ENCODE peak calls at places on chromosomes 13 and 19, in six cellular contexts. S, U, A, C, I and Y are unnamed samples.

GRCh38 chr13:44347905-44348304 is 25.7 kb upstream of the SERP2 start:
- DNase-seq in S (no peak), U (no peak), A (peak; percentile 45), C (peak; percentile 47), I (no peak), Y (no peak)

GRCh38 chr13:113969311-113969972 is 4.4 kb downstream of the C13orf46 start:
- DNase-seq in S (no peak), U (no peak), A (no peak), C (no peak), I (no peak), Y (no peak)

GRCh38 chr13:82675024-82675423 is 1207.2 kb downstream of the SLITRK1 start:
- DNase-seq in S (no peak), U (no peak), A (no peak), C (no peak), I (no peak), Y (no peak)

GRCh38 chr13:43865892-43866291 is 13.6 kb downstream of the CCDC122 start:
- DNase-seq in S (no peak), U (no peak), A (peak; percentile 74), C (no peak), I (no peak), Y (no peak)

GRCh38 chr19:49554701-49555181 is 25.6 kb downstream of the NOSIP start:
- DNase-seq in S (no peak), U (no peak), A (no peak), C (no peak), I (no peak), Y (no peak)

GRCh38 chr19:37095859-37096258 is 17.6 kb downstream of the ZNF420 start:
- DNase-seq in S (no peak), U (no peak), A (no peak), C (no peak), I (no peak), Y (no peak)

GRCh38 chr19:38693380-38694223 is 46.2 kb downstream of the ACTN4 start:
- DNase-seq in S (peak; percentile 58), U (peak; percentile 47), A (peak; percentile 59), C (no peak), I (peak; percentile 89), Y (no peak)

GRCh38 chr13:27482996-27483395 is 32.6 kb upstream of the MTIF3 start:
- DNase-seq in S (no peak), U (no peak), A (no peak), C (no peak), I (no peak), Y (no peak)

GRCh38 chr13:65913173-65913572 is 1317.0 kb downstream of the PCDH9 start:
- DNase-seq in S (peak; percentile 33), U (no peak), A (peak; percentile 88), C (no peak), I (peak; percentile 49), Y (no peak)

GRCh38 chr13:69641773-69642172 is 465.9 kb upstream of the ATXN8OS start:
- DNase-seq in S (no peak), U (no peak), A (no peak), C (no peak), I (no peak), Y (no peak)

DNA sequence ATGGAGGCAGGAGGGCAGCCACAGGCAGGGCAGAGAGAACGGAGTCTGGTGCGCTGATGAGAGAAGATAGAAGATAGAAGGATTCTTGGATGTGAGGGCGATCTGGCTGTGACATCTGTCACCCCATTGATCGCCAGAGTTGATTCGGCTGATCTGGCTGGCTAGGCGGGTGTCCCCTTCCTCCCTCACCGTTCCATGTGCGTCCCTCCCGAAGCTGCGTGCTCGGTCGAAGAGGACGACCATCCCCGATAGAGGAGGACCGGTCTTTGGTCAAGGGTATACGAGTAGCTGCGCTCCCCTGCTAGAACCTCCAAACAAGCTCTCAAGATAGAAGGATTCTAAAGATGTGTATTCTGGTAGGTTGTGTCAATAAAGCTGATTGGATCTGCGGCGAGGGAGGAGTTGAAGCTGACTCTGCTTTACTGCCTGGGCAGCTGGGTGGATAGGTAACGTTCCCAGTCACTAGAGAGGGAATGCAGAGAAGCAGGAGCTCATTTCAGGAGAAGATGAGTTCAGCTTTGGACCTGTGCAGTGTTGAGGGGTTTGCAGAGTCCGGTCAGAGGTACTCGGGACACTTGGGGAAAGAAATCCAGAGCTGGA is 5.1 kb downstream of the UBAC2 start:
- DNase-seq in S (no peak), U (no peak), A (no peak), C (no peak), I (no peak), Y (no peak)
- TF ChIP-seq CTCF in S (no peak), U (no peak), A (no peak), C (no peak), I (no peak), Y (no peak)

DNA sequence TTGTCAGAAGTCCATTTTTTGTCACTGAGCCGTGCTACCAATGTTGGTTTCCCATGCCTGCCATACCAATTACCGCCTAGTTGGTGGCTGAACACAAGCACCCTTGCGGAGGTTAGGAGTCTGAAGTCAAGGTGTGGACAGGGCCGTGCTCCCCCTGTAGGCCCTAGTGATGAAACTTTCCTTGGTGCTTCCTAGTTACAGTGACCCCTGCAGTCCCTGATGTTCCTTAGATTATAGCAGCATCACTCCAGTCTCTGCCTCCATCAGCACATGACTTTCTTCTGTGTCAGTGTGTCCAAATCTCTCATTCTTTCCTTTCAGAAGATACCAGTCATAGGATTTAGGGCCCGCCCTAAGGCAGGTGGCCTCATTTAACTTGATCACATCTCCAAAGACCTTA is 99.0 kb downstream of the MYO16 start:
- DNase-seq in S (no peak), U (no peak), A (no peak), C (peak; percentile 13), I (no peak), Y (no peak)
- TF ChIP-seq CTCF in S (peak; percentile 23), U (peak; percentile 28), A (no peak), C (no peak), I (no peak), Y (no peak)

DNA sequence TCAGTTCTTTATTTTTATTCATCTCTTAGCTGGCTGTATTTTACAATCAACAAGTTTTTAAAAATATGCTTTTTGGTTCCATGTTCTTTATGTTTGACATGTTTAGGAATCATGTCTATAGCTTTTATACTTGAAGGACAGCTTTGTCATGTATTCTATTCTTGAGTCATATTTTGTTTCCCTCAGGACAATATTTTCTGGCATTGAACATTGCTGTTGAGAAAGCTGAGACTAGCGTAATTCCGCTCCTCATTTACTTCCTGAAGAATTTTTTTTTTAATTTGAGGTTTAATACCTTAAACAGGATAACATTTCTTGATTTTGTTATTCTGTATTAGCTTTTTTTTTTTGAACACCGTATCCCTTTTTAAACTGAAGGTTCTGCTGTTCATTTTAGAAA is 53.2 kb downstream of the RB1 start:
- DNase-seq in S (no peak), U (no peak), A (no peak), C (no peak), I (no peak), Y (no peak)
- TF ChIP-seq CTCF in S (no peak), U (no peak), A (no peak), C (no peak), I (no peak), Y (no peak)

GRCh38 chr19:57632987-57633831 is at the start of gene ZNF211:
- DNase-seq in S (peak; percentile 83), U (peak; percentile 81), A (peak; percentile 94), C (peak; percentile 97), I (peak; percentile 96), Y (peak; percentile 86)
- TF ChIP-seq CTCF in S (no peak), U (no peak), A (no peak), C (no peak), I (no peak), Y (no peak)

GRCh38 chr19:3977242-3978143 is 6.6 kb upstream of the DAPK3 start:
- DNase-seq in S (no peak), U (no peak), A (no peak), C (no peak), I (no peak), Y (no peak)
- TF ChIP-seq CTCF in S (peak; percentile 23), U (peak; percentile 37), A (no peak), C (no peak), I (no peak), Y (peak; percentile 23)

GRCh38 chr13:103884139-103884723 is 818.0 kb upstream of the SLC10A2 start:
- DNase-seq in S (no peak), U (no peak), A (no peak), C (no peak), I (no peak), Y (no peak)

GRCh38 chr13:103883698-103884097 is 817.5 kb upstream of the SLC10A2 start:
- DNase-seq in S (no peak), U (no peak), A (peak; percentile 60), C (peak; percentile 2), I (no peak), Y (no peak)

GRCh38 chr13:103878891-103879605 is 812.8 kb upstream of the SLC10A2 start:
- DNase-seq in S (no peak), U (no peak), A (no peak), C (no peak), I (no peak), Y (no peak)

GRCh38 chr13:103883152-103883551 is 816.9 kb upstream of the SLC10A2 start:
- DNase-seq in S (no peak), U (peak; percentile 52), A (peak; percentile 96), C (peak; percentile 84), I (peak; percentile 66), Y (peak; percentile 64)
- TF ChIP-seq CTCF in S (peak; percentile 6), U (peak; percentile 72), A (peak; percentile 46), C (peak; percentile 72), I (peak; percentile 49), Y (peak; percentile 38)

GRCh38 chr19:15453091-15453498 is 3.3 kb upstream of the WIZ start:
- DNase-seq in S (no peak), U (no peak), A (no peak), C (peak; percentile 14), I (no peak), Y (no peak)
- TF ChIP-seq CTCF in S (no peak), U (peak; percentile 29), A (peak; percentile 28), C (peak; percentile 42), I (peak; percentile 51), Y (no peak)

GRCh38 chr19:17200408-17201079 is 14.6 kb upstream of the USE1 start:
- DNase-seq in S (no peak), U (no peak), A (no peak), C (no peak), I (no peak), Y (no peak)
- TF ChIP-seq CTCF in S (no peak), U (no peak), A (no peak), C (no peak), I (no peak), Y (no peak)